ENCODE peak calls at places on chromosomes 4 and X, in six cellular contexts. O is breast epithelium, B is adrenal gland, J is ovary, U is IMR-90, K is uterus. C is an unnamed sample.

GRCh38 chr4:65227628-65228027 is 442.7 kb downstream of the EPHA5 start:
- DNase-seq in O (no peak), B (no peak), J (no peak), U (no peak), K (no peak), C (no peak)

GRCh38 chrX:123013141-123013540 is 170.9 kb upstream of the GRIA3 start:
- DNase-seq in O (no peak), B (no peak), J (no peak), U (no peak), K (no peak), C (no peak)

GRCh38 chrX:63635750-63636149 is 149.3 kb downstream of the ARHGEF9 start:
- DNase-seq in O (no peak), B (no peak), J (no peak), U (no peak), K (no peak), C (no peak)

GRCh38 chr4:95141376-95141775 is 383.6 kb downstream of the BMPR1B start:
- DNase-seq in O (no peak), B (no peak), J (no peak), U (no peak), K (no peak), C (no peak)

GRCh38 chr4:11367371-11367770 is 61.3 kb downstream of the HS3ST1 start:
- DNase-seq in O (no peak), B (peak), J (peak), U (peak), K (peak), C (peak)

GRCh38 chr4:59814402-59814801 is 1385.7 kb upstream of the ADGRL3 start:
- DNase-seq in O (no peak), B (no peak), J (no peak), U (no peak), K (no peak), C (no peak)

GRCh38 chr4:144650311-144650820 is 4.4 kb downstream of the HHIP start:
- DNase-seq in O (no peak), B (no peak), J (no peak), U (no peak), K (no peak), C (no peak)

GRCh38 chr4:17366496-17366895 is 145.4 kb downstream of the QDPR start:
- DNase-seq in O (no peak), B (no peak), J (no peak), U (no peak), K (no peak), C (peak)

GRCh38 chr4:93529692-93530091 is 298.9 kb upstream of the ATOH1 start:
- DNase-seq in O (no peak), B (no peak), J (no peak), U (no peak), K (no peak), C (no peak)

GRCh38 chrX:23844502-23845138 is 61.6 kb downstream of the SAT1 start:
- DNase-seq in O (no peak), B (peak), J (no peak), U (peak), K (no peak), C (no peak)

GRCh38 chr4:165052627-165053026 is 1.0 kb upstream of the TRIM75 start:
- DNase-seq in O (no peak), B (no peak), J (no peak), U (no peak), K (no peak), C (no peak)

GRCh38 chr4:189656551-189657165 is 284.0 kb upstream of the FRG1 start:
- DNase-seq in O (no peak), B (no peak), J (no peak), U (no peak), K (no peak), C (no peak)

GRCh38 chr4:156968479-156968984 is 3.1 kb downstream of the PDGFC start:
- DNase-seq in O (peak), B (peak), J (peak), U (peak), K (peak), C (peak)

GRCh38 chr4:156710571-156711195 is 260.9 kb downstream of the PDGFC start:
- DNase-seq in O (no peak), B (no peak), J (no peak), U (peak), K (no peak), C (no peak)

GRCh38 chrX:38494239-38494823 is 67.0 kb upstream of the TSPAN7 start:
- DNase-seq in O (no peak), B (no peak), J (no peak), U (no peak), K (no peak), C (no peak)

GRCh38 chr4:83873996-83874395 is 338.1 kb downstream of the GPAT3 start:
- DNase-seq in O (no peak), B (no peak), J (no peak), U (no peak), K (no peak), C (no peak)

GRCh38 chr4:184166736-184167135 is 50.9 kb downstream of the ENPP6 start:
- DNase-seq in O (no peak), B (no peak), J (no peak), U (no peak), K (no peak), C (no peak)

GRCh38 chr4:101265816-101266172 is 81.5 kb downstream of the PPP3CA start:
- DNase-seq in O (no peak), B (no peak), J (no peak), U (no peak), K (no peak), C (no peak)

GRCh38 chr4:124132161-124132560 is 580.4 kb downstream of the ANKRD50 start:
- DNase-seq in O (no peak), B (no peak), J (no peak), U (peak), K (no peak), C (no peak)

GRCh38 chrX:9757366-9757765 is 8.3 kb downstream of the GPR143 start:
- DNase-seq in O (no peak), B (no peak), J (no peak), U (no peak), K (no peak), C (no peak)

GRCh38 chr4:29948451-29948850 is 771.7 kb upstream of the PCDH7 start:
- DNase-seq in O (no peak), B (no peak), J (no peak), U (no peak), K (no peak), C (no peak)

GRCh38 chr4:139844459-139845036 is 178.9 kb downstream of the MGST2 start:
- DNase-seq in O (no peak), B (no peak), J (no peak), U (no peak), K (no peak), C (no peak)

GRCh38 chr4:8818063-8818881 is 53.4 kb downstream of the HMX1 start:
- DNase-seq in O (peak), B (peak), J (no peak), U (no peak), K (no peak), C (no peak)

GRCh38 chrX:151754042-151754419 is 19.5 kb downstream of the CNGA2 start:
- DNase-seq in O (no peak), B (no peak), J (no peak), U (peak), K (no peak), C (no peak)

GRCh38 chr4:65046496-65047101 is 623.7 kb downstream of the EPHA5 start:
- DNase-seq in O (no peak), B (no peak), J (no peak), U (no peak), K (no peak), C (no peak)

GRCh38 chr4:24645765-24646550 is 61.6 kb upstream of the DHX15 start:
- DNase-seq in O (no peak), B (no peak), J (no peak), U (no peak), K (no peak), C (no peak)

GRCh38 chr4:158065603-158066002 is 107.2 kb downstream of the GASK1B start:
- DNase-seq in O (no peak), B (no peak), J (no peak), U (no peak), K (no peak), C (no peak)

GRCh38 chrX:45771114-45771513 is 570.4 kb upstream of the DIPK2B start:
- DNase-seq in O (no peak), B (no peak), J (peak), U (peak), K (peak), C (no peak)

GRCh38 chr4:149752729-149753128 is 62.9 kb downstream of the IQCM start:
- DNase-seq in O (no peak), B (no peak), J (no peak), U (no peak), K (no peak), C (no peak)

GRCh38 chr4:21768349-21769310 is 179.9 kb downstream of the KCNIP4 start:
- DNase-seq in O (no peak), B (no peak), J (no peak), U (peak), K (peak), C (no peak)

GRCh38 chr4:52643846-52644245 is 15.3 kb downstream of the USP46 start:
- DNase-seq in O (no peak), B (peak), J (peak), U (peak), K (peak), C (peak)

GRCh38 chr4:113052379-113052951 is 3.0 kb downstream of the ANK2 start:
- DNase-seq in O (no peak), B (no peak), J (peak), U (peak), K (no peak), C (no peak)

GRCh38 chrX:14039344-14039743 is 9.7 kb upstream of the GEMIN8 start:
- DNase-seq in O (no peak), B (peak), J (no peak), U (peak), K (peak), C (peak)

GRCh38 chr4:184472540-184473264 is 1.6 kb downstream of the IRF2 start:
- DNase-seq in O (peak), B (peak), J (peak), U (peak), K (peak), C (peak)

GRCh38 chrX:15310117-15310516 is 5.3 kb downstream of the ASB11 start:
- DNase-seq in O (no peak), B (peak), J (no peak), U (peak), K (no peak), C (peak)

GRCh38 chr4:75497133-75497532 is 17.1 kb downstream of the RCHY1 start:
- DNase-seq in O (no peak), B (no peak), J (no peak), U (peak), K (no peak), C (no peak)

GRCh38 chr4:137454767-137455166 is 77.5 kb downstream of the PCDH18 start:
- DNase-seq in O (no peak), B (no peak), J (no peak), U (no peak), K (no peak), C (no peak)

GRCh38 chr4:13289391-13289790 is 194.7 kb downstream of the RAB28 start:
- DNase-seq in O (no peak), B (peak), J (no peak), U (peak), K (no peak), C (no peak)
- H3K27ac ChIP-seq in O (no peak), B (no peak), J (no peak), U (no peak), K (no peak), C (no peak)

DNA sequence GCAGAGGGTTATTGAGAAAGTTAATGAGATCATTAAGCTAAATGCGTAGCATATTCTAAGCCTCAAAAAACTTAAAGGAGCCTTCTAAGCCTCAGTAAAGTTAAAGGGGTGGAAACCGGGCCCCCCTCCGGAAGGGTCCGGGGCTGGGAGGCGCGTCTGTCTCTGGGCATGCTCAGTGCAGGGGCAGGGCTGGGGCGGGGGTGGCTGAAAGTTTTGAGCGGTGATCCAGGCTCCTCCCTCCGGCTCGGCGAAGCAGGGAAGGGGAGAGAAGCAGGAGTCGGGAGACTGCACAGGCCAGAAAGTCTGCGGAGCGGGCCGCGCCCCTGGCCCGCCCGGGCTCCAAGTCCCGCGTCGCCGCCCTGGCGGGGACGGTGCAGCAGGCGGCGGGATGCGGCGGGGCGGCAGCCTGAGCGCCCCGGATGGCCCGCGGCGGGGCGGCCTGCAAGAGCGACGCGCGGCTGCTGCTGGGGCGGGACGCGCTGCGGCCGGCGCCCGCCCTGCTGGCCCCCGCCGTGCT is at the start of gene EVC:
- DNase-seq in O (peak), B (peak), J (peak), U (peak), K (peak), C (peak)
- TF ChIP-seq POLR2A in O (no peak), B (peak), J (no peak), U (peak), K (peak), C (peak)

GRCh38 chr4:178320003-178320402 is 877.8 kb upstream of the AGA start:
- DNase-seq in O (no peak), B (no peak), J (no peak), U (no peak), K (no peak), C (no peak)
- H3K27ac ChIP-seq in O (no peak), B (no peak), J (no peak), U (no peak), K (no peak), C (no peak)

DNA sequence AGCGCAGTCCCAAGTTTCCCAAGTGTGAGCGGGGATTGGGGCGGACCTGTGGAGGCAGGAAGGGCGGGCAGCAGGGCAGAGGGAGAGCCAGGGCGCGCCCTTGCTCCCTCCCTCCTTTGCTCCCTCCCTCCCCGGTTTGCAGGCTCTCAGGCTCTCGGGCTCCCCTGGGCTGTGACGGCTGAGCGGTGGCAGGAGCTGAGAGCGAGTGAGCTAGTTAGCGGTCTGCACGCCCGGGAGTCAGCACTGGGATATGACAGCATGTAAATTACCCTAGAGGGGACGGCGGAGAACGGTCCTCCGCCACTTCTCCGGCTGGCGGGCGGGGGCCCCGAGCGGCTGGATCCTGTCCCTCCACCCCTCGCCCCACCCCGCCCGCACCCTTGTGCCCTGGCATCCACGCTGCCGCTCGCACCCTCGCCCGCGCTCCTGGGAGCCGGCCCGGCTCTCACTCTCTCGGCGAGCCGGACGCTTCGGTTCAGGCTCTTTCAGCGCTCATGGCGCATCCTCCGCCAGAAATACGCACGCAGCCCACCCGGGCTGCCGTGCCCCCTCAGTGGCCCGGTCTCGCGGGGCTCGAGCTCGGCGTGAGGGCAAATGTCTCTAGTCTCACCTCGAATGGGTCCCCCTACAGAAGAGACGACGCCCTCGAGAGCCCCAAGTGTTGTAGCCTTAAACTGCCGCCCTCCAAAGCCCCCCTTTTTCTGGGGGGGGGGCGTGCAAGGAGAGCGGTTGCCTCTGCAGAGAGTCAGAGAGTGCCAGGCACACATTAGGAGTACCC is at the start of gene TSC22D3:
- DNase-seq in O (peak), B (peak), J (peak), U (peak), K (peak), C (peak)
- TF ChIP-seq POLR2A in O (no peak), B (peak), J (peak), U (no peak), K (peak), C (peak)

DNA sequence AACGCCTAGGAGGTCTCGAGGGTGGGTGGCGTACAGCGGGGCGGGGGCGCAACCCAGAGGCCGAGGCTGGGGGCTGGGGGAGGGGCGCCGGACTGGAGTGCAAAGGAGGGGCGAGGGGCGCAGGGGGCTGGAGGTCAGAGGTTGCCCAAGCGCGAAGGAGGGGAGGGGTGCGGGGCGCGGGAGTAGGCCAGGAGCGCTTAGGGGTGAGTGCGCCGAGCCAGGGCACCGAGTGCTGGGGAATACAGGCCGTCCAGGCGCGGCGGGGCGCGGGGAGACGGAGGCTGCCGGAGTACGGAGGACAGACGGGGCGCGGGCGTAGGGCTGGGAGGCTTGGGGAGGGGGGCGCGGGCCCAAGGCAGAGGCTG is 318 bp downstream of the GYG2 start:
- DNase-seq in O (no peak), B (no peak), J (no peak), U (no peak), K (no peak), C (no peak)
- H3K27ac ChIP-seq in O (no peak), B (no peak), J (no peak), U (no peak), K (no peak), C (no peak)

GRCh38 chr4:1345905-1346780 is 865 bp upstream of the UVSSA start:
- DNase-seq in O (peak), B (peak), J (peak), U (peak), K (peak), C (no peak)
- TF ChIP-seq POLR2A in O (no peak), B (peak), J (peak), U (no peak), K (no peak), C (no peak)

C was measured in tibial nerve.